ENCODE peak calls at places on chromosome 21, in six cellular contexts. M is HAP-1, K is fibroblast of the aortic adventitia, H is choroid plexus epithelial cell, B is A549, V is heart left ventricle. Z is an unnamed sample.

GRCh38 chr21:30444204-30444603 is 4.1 kb downstream of the KRTAP15-1 start:
- DNase-seq in K (no peak), H (no peak), V (peak), M (no peak), B (no peak), Z (no peak)

GRCh38 chr21:18951291-18952038 is 547.9 kb upstream of the TMPRSS15 start:
- DNase-seq in B (peak), K (no peak), H (peak), V (no peak), M (peak), Z (no peak)

GRCh38 chr21:25639922-25640670 is 1.0 kb downstream of the JAM2 start:
- DNase-seq in M (peak), B (no peak), H (no peak), K (peak), V (peak), Z (peak)

GRCh38 chr21:17539743-17540341 is 27.0 kb downstream of the CXADR start:
- DNase-seq in V (no peak), M (no peak), B (no peak), H (no peak), K (no peak), Z (no peak)

GRCh38 chr21:44368711-44369446 is 15.5 kb downstream of the TRPM2 start:
- DNase-seq in V (no peak), B (no peak), M (no peak), H (no peak), K (no peak), Z (no peak)

GRCh38 chr21:42161957-42162681 is 56.8 kb upstream of the ABCG1 start:
- DNase-seq in M (no peak), K (no peak), H (no peak), B (no peak), V (no peak), Z (no peak)

GRCh38 chr21:15437873-15438272 is 291.9 kb upstream of the USP25 start:
- DNase-seq in M (no peak), K (peak), V (no peak), B (no peak), H (peak), Z (no peak)

GRCh38 chr21:41119901-41120300 is 48.1 kb upstream of the BACE2 start:
- DNase-seq in K (no peak), M (no peak), H (no peak), B (no peak), V (no peak), Z (no peak)

GRCh38 chr21:41868062-41868710 is 11.0 kb downstream of the PRDM15 start:
- DNase-seq in H (peak), K (no peak), B (no peak), M (no peak), V (no peak), Z (no peak)

GRCh38 chr21:27149034-27149433 is 182.1 kb upstream of the ADAMTS5 start:
- DNase-seq in M (no peak), K (peak), V (no peak), H (peak), B (no peak), Z (no peak)

GRCh38 chr21:41411449-41412089 is 14.5 kb upstream of the MX1 start:
- DNase-seq in M (no peak), B (peak), K (no peak), H (no peak), V (peak), Z (no peak)

GRCh38 chr21:27168084-27168483 is 201.2 kb upstream of the ADAMTS5 start:
- DNase-seq in M (no peak), K (peak), H (peak), B (no peak), V (no peak), Z (no peak)

GRCh38 chr21:41582866-41583265 is 74.9 kb upstream of the TMPRSS2 start:
- DNase-seq in M (no peak), V (no peak), B (no peak), K (no peak), H (no peak), Z (no peak)

GRCh38 chr21:14403681-14404318 is 20.9 kb upstream of the HSPA13 start:
- DNase-seq in V (no peak), B (peak), H (peak), K (peak), M (no peak), Z (no peak)

GRCh38 chr21:15063821-15064575 is 802 bp downstream of the NRIP1 start:
- DNase-seq in M (peak), H (peak), K (peak), V (peak), B (no peak), Z (peak)

GRCh38 chr21:39681845-39682244 is 63.1 kb upstream of the IGSF5 start:
- DNase-seq in H (peak), K (peak), V (no peak), B (peak), M (no peak), Z (no peak)

GRCh38 chr21:41762236-41762635 is 4.6 kb downstream of the RIPK4 start:
- DNase-seq in K (no peak), H (no peak), M (peak), B (no peak), V (no peak), Z (no peak)

GRCh38 chr21:14815001-14815400 is 249.8 kb downstream of the NRIP1 start:
- DNase-seq in K (no peak), H (no peak), V (no peak), B (no peak), M (no peak), Z (no peak)

GRCh38 chr21:19855522-19855921 is 1142.7 kb upstream of the NCAM2 start:
- DNase-seq in B (no peak), H (no peak), K (no peak), V (no peak), M (no peak), Z (no peak)

GRCh38 chr21:34992736-34993135 is 56.4 kb downstream of the RUNX1 start:
- DNase-seq in B (no peak), H (peak), K (peak), V (peak), M (no peak), Z (no peak)

GRCh38 chr21:25560151-25560783 is 47.0 kb downstream of the MRPL39 start:
- DNase-seq in B (no peak), M (no peak), H (peak), K (no peak), V (no peak), Z (no peak)

GRCh38 chr21:40846057-40846456 is 901 bp downstream of the DSCAM start:
- DNase-seq in B (no peak), V (no peak), M (no peak), H (no peak), K (no peak), Z (no peak)

GRCh38 chr21:42039911-42040351 is 29.8 kb upstream of the ZBTB21 start:
- DNase-seq in K (peak), M (no peak), V (peak), B (no peak), H (peak), Z (peak)

GRCh38 chr21:30463713-30464112 is 16.5 kb downstream of the KRTAP19-1 start:
- DNase-seq in B (peak), K (no peak), V (no peak), H (peak), M (no peak), Z (no peak)

GRCh38 chr21:35266546-35266945 is 217.4 kb upstream of the RUNX1 start:
- DNase-seq in V (no peak), M (no peak), K (no peak), B (no peak), H (no peak), Z (no peak)

GRCh38 chr21:14862794-14863720 is 201.7 kb downstream of the NRIP1 start:
- DNase-seq in M (peak), V (no peak), B (no peak), H (peak), K (peak), Z (no peak)

GRCh38 chr21:35294231-35294898 is 245.3 kb upstream of the RUNX1 start:
- DNase-seq in M (no peak), B (no peak), K (peak), V (no peak), H (no peak), Z (no peak)

GRCh38 chr21:42417533-42417932 is 13.8 kb downstream of the UBASH3A start:
- DNase-seq in B (no peak), M (no peak), K (no peak), V (no peak), H (no peak), Z (no peak)

GRCh38 chr21:39650801-39651200 is 38.1 kb downstream of the B3GALT5 start:
- DNase-seq in M (no peak), V (no peak), B (no peak), K (no peak), H (no peak), Z (no peak)

GRCh38 chr21:41435728-41436127 is 9.7 kb downstream of the MX1 start:
- DNase-seq in B (no peak), V (no peak), K (no peak), H (no peak), M (no peak), Z (no peak)

GRCh38 chr21:29606613-29607012 is 307.9 kb downstream of the BACH1 start:
- DNase-seq in M (no peak), B (no peak), H (no peak), K (no peak), V (no peak), Z (no peak)

GRCh38 chr21:42635848-42636534 is 17.4 kb upstream of the PDE9A start:
- DNase-seq in K (no peak), H (no peak), B (no peak), V (no peak), M (no peak), Z (no peak)

GRCh38 chr21:27649323-27649722 is 682.4 kb upstream of the ADAMTS5 start:
- DNase-seq in M (no peak), V (no peak), B (no peak), H (peak), K (peak), Z (no peak)

GRCh38 chr21:45856422-45856821 is 125.1 kb upstream of the COL6A1 start:
- DNase-seq in V (no peak), K (no peak), H (no peak), M (peak), B (no peak), Z (no peak)

GRCh38 chr21:45857761-45858160 is 123.8 kb upstream of the COL6A1 start:
- DNase-seq in H (no peak), V (no peak), M (no peak), B (no peak), K (no peak), Z (no peak)

GRCh38 chr21:45858180-45858579 is 123.4 kb upstream of the COL6A1 start:
- DNase-seq in V (no peak), K (no peak), H (no peak), M (no peak), B (no peak), Z (no peak)

GRCh38 chr21:45855248-45855801 is 126.2 kb upstream of the COL6A1 start:
- DNase-seq in K (no peak), B (no peak), M (no peak), V (no peak), H (no peak), Z (no peak)

DNA sequence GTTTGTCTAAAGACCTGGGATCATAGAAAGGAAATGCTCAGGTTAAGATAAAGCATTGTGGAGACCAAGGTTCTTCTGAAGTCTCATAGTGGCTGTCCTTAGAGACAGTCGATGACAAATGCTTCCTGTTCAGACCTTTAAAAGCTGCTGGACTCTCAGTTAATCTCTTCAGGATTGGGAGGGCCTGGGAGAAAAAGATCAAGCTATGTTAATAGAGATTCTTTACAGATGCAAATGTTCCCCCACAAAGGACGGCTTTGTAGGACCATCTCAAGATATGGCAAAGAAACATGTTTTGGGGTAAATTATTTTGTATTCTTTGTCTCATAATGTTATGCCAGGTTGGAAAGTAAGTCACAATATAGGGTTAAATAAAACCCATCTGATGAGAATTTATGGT is 124.6 kb upstream of the COL6A1 start:
- DNase-seq in V (no peak), B (no peak), K (no peak), H (no peak), M (peak), Z (no peak)
- H3K4me3 ChIP-seq in V (no peak), B (no peak), K (no peak), H (no peak), M (no peak), Z (no peak)

DNA sequence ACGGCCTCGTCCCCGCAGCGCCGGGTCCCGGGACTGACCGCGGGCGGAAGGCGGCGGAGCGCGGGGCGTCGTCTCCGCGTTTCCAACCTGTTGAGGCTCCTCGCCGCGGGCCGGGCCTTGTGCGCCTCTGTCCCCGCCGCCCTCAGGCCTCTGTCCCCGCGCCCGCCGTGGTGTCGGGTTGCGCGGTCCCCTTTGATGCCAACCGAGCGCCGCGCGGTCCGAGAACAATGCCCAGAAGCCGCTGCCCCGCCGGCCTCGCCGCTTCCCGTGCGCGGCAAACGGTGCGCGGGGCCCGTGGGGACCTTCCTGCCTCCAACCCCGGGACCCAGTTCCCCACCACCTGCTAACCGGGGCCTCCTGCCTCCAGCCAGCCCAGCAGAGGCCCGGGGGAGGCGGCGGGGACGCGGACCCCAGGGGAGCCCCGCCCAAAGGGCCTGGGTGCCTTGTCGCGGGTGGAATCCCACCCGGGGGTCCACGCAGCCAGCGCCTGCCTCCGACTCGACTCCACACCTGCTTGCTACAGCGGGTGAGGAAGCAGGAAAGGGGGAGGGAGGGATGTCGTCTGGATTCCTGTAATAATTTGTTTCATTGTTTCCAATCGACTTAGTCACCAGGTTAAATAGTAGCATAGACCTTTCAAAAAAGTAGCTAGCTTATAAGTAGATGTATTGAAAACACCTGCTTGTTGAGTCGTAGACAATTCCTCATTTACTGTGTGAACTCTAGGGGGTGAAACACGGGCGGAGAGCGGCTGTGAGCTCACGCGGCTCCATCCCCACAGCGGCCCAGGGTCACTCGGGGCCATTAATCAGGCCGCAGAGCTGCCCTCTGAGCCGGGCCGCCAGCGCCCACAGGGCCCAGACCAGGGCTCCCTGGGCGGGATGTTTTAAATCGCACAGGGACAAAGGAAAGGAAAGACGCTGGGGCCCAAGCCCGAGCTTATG is 1.1 kb downstream of the COL18A1 start:
- DNase-seq in M (peak), B (peak), H (peak), V (peak), K (peak), Z (peak)
- H3K4me3 ChIP-seq in M (peak), B (peak), H (peak), V (peak), K (peak), Z (peak)

DNA sequence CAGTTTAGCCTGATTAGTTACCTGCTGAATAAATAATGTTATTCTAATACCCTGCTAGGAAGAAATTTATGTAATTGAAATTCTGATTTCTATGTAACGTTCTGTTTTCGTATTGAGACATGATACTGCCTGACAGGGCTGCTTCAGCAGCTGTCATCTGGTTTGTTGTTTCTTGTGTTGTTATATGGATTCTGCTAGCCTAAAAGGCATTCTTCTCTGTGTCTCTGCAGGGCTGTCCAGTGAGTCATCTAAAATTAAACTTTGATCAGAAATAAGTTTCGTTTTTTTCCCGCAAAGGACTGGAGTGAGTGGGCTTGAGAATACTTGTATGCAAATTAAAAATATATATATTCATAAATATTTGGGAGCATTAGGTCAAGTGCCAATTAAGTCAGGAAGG is 93.0 kb downstream of the DYRK1A start:
- DNase-seq in V (no peak), M (no peak), B (no peak), K (no peak), H (peak), Z (no peak)
- H3K4me3 ChIP-seq in V (no peak), M (no peak), B (no peak), K (no peak), H (no peak), Z (no peak)

DNA sequence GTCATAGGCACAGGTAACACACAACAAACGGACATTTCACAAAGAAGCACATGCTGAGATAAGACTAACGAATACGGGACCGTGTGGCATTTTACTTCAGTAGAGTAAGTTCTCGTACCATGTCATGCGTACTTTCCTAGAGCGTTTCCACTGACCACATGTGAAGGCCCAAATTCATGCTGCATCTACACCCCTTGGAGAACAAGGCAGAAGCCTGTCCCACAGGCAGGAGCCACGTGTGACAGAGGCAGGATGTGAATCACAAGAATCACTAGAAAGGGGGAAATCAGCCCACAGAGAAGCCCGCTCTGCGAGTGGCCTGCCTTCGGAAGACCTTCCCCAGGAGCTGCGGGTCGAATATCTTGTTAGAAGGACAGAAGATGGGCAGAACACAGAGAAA is 41.8 kb downstream of the URB1 start:
- DNase-seq in B (no peak), V (no peak), K (no peak), M (no peak), H (no peak), Z (no peak)
- H3K4me3 ChIP-seq in B (no peak), V (no peak), K (no peak), M (no peak), H (no peak), Z (no peak)

DNA sequence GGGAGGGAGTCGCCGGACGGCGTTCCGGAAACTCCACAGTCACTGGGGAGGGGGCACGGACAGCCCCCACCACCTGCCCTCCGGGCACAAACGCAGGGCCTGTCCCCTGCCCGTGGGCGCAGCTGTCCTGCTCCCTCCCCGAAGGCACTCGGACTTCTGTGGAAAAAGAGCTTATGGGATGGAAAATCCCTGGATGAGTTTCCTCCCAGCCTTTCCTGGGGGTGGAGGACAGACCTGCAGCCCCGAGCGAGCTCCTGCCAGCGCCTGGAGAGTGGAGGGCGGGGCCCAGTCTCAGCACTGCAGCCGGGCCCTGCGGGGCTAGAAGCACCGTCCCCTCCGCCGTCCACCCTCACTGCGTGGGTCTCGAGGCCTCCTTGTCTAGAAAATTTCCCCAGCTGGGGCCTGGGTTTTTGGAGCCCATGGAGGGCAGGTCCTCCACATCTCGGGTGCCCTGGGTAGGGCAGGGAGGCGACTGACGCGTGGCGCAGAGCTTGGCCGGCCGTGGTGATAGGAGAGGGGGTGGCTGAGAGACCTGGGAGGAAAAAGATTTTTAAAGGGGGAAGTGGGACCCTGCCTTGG is 6.5 kb upstream of the COL6A1 start:
- DNase-seq in H (no peak), V (peak), M (peak), K (peak), B (no peak), Z (peak)
- H3K4me3 ChIP-seq in H (no peak), V (no peak), M (no peak), K (peak), B (no peak), Z (peak)

GRCh38 chr21:31558839-31559367 is 100.6 kb upstream of the SOD1 start:
- DNase-seq in B (peak), H (peak), K (peak), M (no peak), V (peak), Z (peak)

GRCh38 chr21:31555741-31556191 is 103.7 kb upstream of the SOD1 start:
- DNase-seq in V (no peak), B (no peak), M (no peak), K (no peak), H (no peak), Z (no peak)

GRCh38 chr21:31557956-31558838 is 101.3 kb upstream of the SOD1 start:
- DNase-seq in V (no peak), K (no peak), M (no peak), H (peak), B (no peak), Z (no peak)

GRCh38 chr21:31556662-31557061 is 102.8 kb upstream of the SOD1 start:
- DNase-seq in M (no peak), V (no peak), B (no peak), K (no peak), H (no peak), Z (no peak)

GRCh38 chr21:31557421-31557955 is 102.0 kb upstream of the SOD1 start:
- DNase-seq in K (no peak), B (no peak), H (no peak), V (no peak), M (no peak), Z (no peak)
- H3K4me3 ChIP-seq in K (no peak), B (peak), H (peak), V (peak), M (no peak), Z (peak)

GRCh38 chr21:45949928-45950739 is 31.4 kb upstream of the COL6A1 start:
- DNase-seq in B (no peak), K (no peak), H (no peak), M (no peak), V (no peak), Z (no peak)
- H3K4me3 ChIP-seq in B (no peak), K (no peak), H (peak), M (no peak), V (no peak), Z (no peak)

Z was measured in left ventricle myocardium inferior.